ENCODE peak calls at places on chromosome 4, in six cellular contexts. One of them, this sample, is unnamed.
A peak's percentile ranks its signal among the peaks of the same experiment; 100 is the strongest.

GRCh38 chr4:170420255-170420693 is 330.5 kb upstream of the AADAT start:
- DNase-seq in NCI-H1436: no peak
- DNase-seq in T-cell: no peak
- DNase-seq in endothelial cell: no peak
- DNase-seq in T-helper 9 cell: no peak
- DNase-seq in stimulated activated CD4-positive, alpha-beta T cell treated with anti-CD3 and anti-CD28 coated beads, Interleukin-4, amount 100 ng/mL, for 1 hour: no peak
- DNase-seq in this sample: no peak

GRCh38 chr4:154559141-154559841 is 3.5 kb upstream of the FGB start:
- DNase-seq in endothelial cell: peak; percentile 43
- DNase-seq in stimulated activated CD4-positive, alpha-beta T cell treated with anti-CD3 and anti-CD28 coated beads, Interleukin-4, amount 100 ng/mL, for 1 hour: no peak
- DNase-seq in T-cell: no peak
- DNase-seq in T-helper 9 cell: no peak
- DNase-seq in NCI-H1436: peak; percentile 9
- DNase-seq in this sample: no peak

GRCh38 chr4:63729519-63729918 is 679.7 kb downstream of the TECRL start:
- DNase-seq in endothelial cell: no peak
- DNase-seq in NCI-H1436: no peak
- DNase-seq in stimulated activated CD4-positive, alpha-beta T cell treated with anti-CD3 and anti-CD28 coated beads, Interleukin-4, amount 100 ng/mL, for 1 hour: no peak
- DNase-seq in T-cell: no peak
- DNase-seq in T-helper 9 cell: no peak
- DNase-seq in this sample: no peak

GRCh38 chr4:87864321-87864720 is 31.6 kb downstream of the MEPE start:
- DNase-seq in NCI-H1436: no peak
- DNase-seq in T-cell: no peak
- DNase-seq in stimulated activated CD4-positive, alpha-beta T cell treated with anti-CD3 and anti-CD28 coated beads, Interleukin-4, amount 100 ng/mL, for 1 hour: no peak
- DNase-seq in endothelial cell: no peak
- DNase-seq in T-helper 9 cell: no peak
- DNase-seq in this sample: no peak

GRCh38 chr4:106676173-106676921 is 307.8 kb upstream of the GIMD1 start:
- DNase-seq in T-helper 9 cell: no peak
- DNase-seq in NCI-H1436: no peak
- DNase-seq in endothelial cell: no peak
- DNase-seq in stimulated activated CD4-positive, alpha-beta T cell treated with anti-CD3 and anti-CD28 coated beads, Interleukin-4, amount 100 ng/mL, for 1 hour: no peak
- DNase-seq in T-cell: no peak
- DNase-seq in this sample: no peak

GRCh38 chr4:165537028-165537648 is 158.3 kb downstream of the CPE start:
- DNase-seq in endothelial cell: peak; percentile 18
- DNase-seq in NCI-H1436: peak; percentile 52
- DNase-seq in T-cell: no peak
- DNase-seq in stimulated activated CD4-positive, alpha-beta T cell treated with anti-CD3 and anti-CD28 coated beads, Interleukin-4, amount 100 ng/mL, for 1 hour: no peak
- DNase-seq in T-helper 9 cell: no peak
- DNase-seq in this sample: no peak

GRCh38 chr4:75950416-75950815 is 9.6 kb upstream of the NAAA start:
- DNase-seq in NCI-H1436: no peak
- DNase-seq in stimulated activated CD4-positive, alpha-beta T cell treated with anti-CD3 and anti-CD28 coated beads, Interleukin-4, amount 100 ng/mL, for 1 hour: no peak
- DNase-seq in T-cell: no peak
- DNase-seq in T-helper 9 cell: no peak
- DNase-seq in endothelial cell: no peak
- DNase-seq in this sample: no peak

GRCh38 chr4:109675843-109676242 is 27.4 kb downstream of the CASP6 start:
- DNase-seq in endothelial cell: no peak
- DNase-seq in stimulated activated CD4-positive, alpha-beta T cell treated with anti-CD3 and anti-CD28 coated beads, Interleukin-4, amount 100 ng/mL, for 1 hour: no peak
- DNase-seq in NCI-H1436: no peak
- DNase-seq in T-cell: no peak
- DNase-seq in T-helper 9 cell: no peak
- DNase-seq in this sample: no peak

GRCh38 chr4:139745111-139745639 is 79.6 kb downstream of the MGST2 start:
- DNase-seq in T-cell: no peak
- DNase-seq in T-helper 9 cell: no peak
- DNase-seq in stimulated activated CD4-positive, alpha-beta T cell treated with anti-CD3 and anti-CD28 coated beads, Interleukin-4, amount 100 ng/mL, for 1 hour: no peak
- DNase-seq in endothelial cell: no peak
- DNase-seq in NCI-H1436: no peak
- DNase-seq in this sample: no peak

GRCh38 chr4:72325215-72325614 is 243.8 kb downstream of the ADAMTS3 start:
- DNase-seq in T-cell: no peak
- DNase-seq in NCI-H1436: no peak
- DNase-seq in T-helper 9 cell: no peak
- DNase-seq in stimulated activated CD4-positive, alpha-beta T cell treated with anti-CD3 and anti-CD28 coated beads, Interleukin-4, amount 100 ng/mL, for 1 hour: no peak
- DNase-seq in endothelial cell: no peak
- DNase-seq in this sample: no peak

GRCh38 chr4:51858605-51859211 is 15.8 kb downstream of the DCUN1D4 start:
- DNase-seq in stimulated activated CD4-positive, alpha-beta T cell treated with anti-CD3 and anti-CD28 coated beads, Interleukin-4, amount 100 ng/mL, for 1 hour: no peak
- DNase-seq in T-helper 9 cell: no peak
- DNase-seq in T-cell: no peak
- DNase-seq in endothelial cell: no peak
- DNase-seq in NCI-H1436: no peak
- DNase-seq in this sample: no peak

GRCh38 chr4:113996599-113997177 is 17.2 kb upstream of the ARSJ start:
- DNase-seq in endothelial cell: no peak
- DNase-seq in T-helper 9 cell: no peak
- DNase-seq in T-cell: no peak
- DNase-seq in stimulated activated CD4-positive, alpha-beta T cell treated with anti-CD3 and anti-CD28 coated beads, Interleukin-4, amount 100 ng/mL, for 1 hour: no peak
- DNase-seq in NCI-H1436: no peak
- DNase-seq in this sample: no peak

GRCh38 chr4:102783006-102783405 is 22.2 kb upstream of the MANBA start:
- DNase-seq in T-cell: no peak
- DNase-seq in endothelial cell: no peak
- DNase-seq in stimulated activated CD4-positive, alpha-beta T cell treated with anti-CD3 and anti-CD28 coated beads, Interleukin-4, amount 100 ng/mL, for 1 hour: no peak
- DNase-seq in T-helper 9 cell: no peak
- DNase-seq in NCI-H1436: no peak
- DNase-seq in this sample: no peak

GRCh38 chr4:180189639-180190038 is 2053.6 kb upstream of the TENM3 start:
- DNase-seq in stimulated activated CD4-positive, alpha-beta T cell treated with anti-CD3 and anti-CD28 coated beads, Interleukin-4, amount 100 ng/mL, for 1 hour: no peak
- DNase-seq in endothelial cell: no peak
- DNase-seq in NCI-H1436: no peak
- DNase-seq in T-helper 9 cell: no peak
- DNase-seq in T-cell: no peak
- DNase-seq in this sample: no peak

GRCh38 chr4:102008711-102009110 is 218.2 kb downstream of the BANK1 start:
- DNase-seq in T-cell: no peak
- DNase-seq in T-helper 9 cell: no peak
- DNase-seq in endothelial cell: no peak
- DNase-seq in NCI-H1436: no peak
- DNase-seq in stimulated activated CD4-positive, alpha-beta T cell treated with anti-CD3 and anti-CD28 coated beads, Interleukin-4, amount 100 ng/mL, for 1 hour: no peak
- DNase-seq in this sample: no peak

GRCh38 chr4:66331761-66332160 is 661.5 kb upstream of the EPHA5 start:
- DNase-seq in NCI-H1436: no peak
- DNase-seq in T-helper 9 cell: no peak
- DNase-seq in stimulated activated CD4-positive, alpha-beta T cell treated with anti-CD3 and anti-CD28 coated beads, Interleukin-4, amount 100 ng/mL, for 1 hour: no peak
- DNase-seq in T-cell: no peak
- DNase-seq in endothelial cell: no peak
- DNase-seq in this sample: no peak

GRCh38 chr4:4775493-4776004 is 83.9 kb upstream of the MSX1 start:
- DNase-seq in NCI-H1436: no peak
- DNase-seq in T-cell: no peak
- DNase-seq in stimulated activated CD4-positive, alpha-beta T cell treated with anti-CD3 and anti-CD28 coated beads, Interleukin-4, amount 100 ng/mL, for 1 hour: no peak
- DNase-seq in endothelial cell: no peak
- DNase-seq in T-helper 9 cell: no peak
- DNase-seq in this sample: no peak

GRCh38 chr4:183097251-183098079 is 1.6 kb upstream of the WWC2 start:
- DNase-seq in stimulated activated CD4-positive, alpha-beta T cell treated with anti-CD3 and anti-CD28 coated beads, Interleukin-4, amount 100 ng/mL, for 1 hour: peak; percentile 3
- DNase-seq in T-helper 9 cell: peak; percentile 6
- DNase-seq in T-cell: no peak
- DNase-seq in endothelial cell: peak; percentile 20
- DNase-seq in NCI-H1436: no peak
- DNase-seq in this sample: no peak

GRCh38 chr4:168637872-168638756 is 141.3 kb downstream of the PALLD start:
- DNase-seq in stimulated activated CD4-positive, alpha-beta T cell treated with anti-CD3 and anti-CD28 coated beads, Interleukin-4, amount 100 ng/mL, for 1 hour: no peak
- DNase-seq in endothelial cell: no peak
- DNase-seq in NCI-H1436: no peak
- DNase-seq in T-helper 9 cell: no peak
- DNase-seq in T-cell: no peak
- DNase-seq in this sample: no peak

GRCh38 chr4:88737304-88738015 is 39.8 kb upstream of the NAP1L5 start:
- DNase-seq in T-helper 9 cell: no peak
- DNase-seq in T-cell: peak; percentile 19
- DNase-seq in NCI-H1436: no peak
- DNase-seq in endothelial cell: no peak
- DNase-seq in stimulated activated CD4-positive, alpha-beta T cell treated with anti-CD3 and anti-CD28 coated beads, Interleukin-4, amount 100 ng/mL, for 1 hour: peak; percentile 7
- DNase-seq in this sample: no peak

GRCh38 chr4:139704915-139705485 is 39.4 kb downstream of the MGST2 start:
- DNase-seq in T-helper 9 cell: no peak
- DNase-seq in NCI-H1436: no peak
- DNase-seq in stimulated activated CD4-positive, alpha-beta T cell treated with anti-CD3 and anti-CD28 coated beads, Interleukin-4, amount 100 ng/mL, for 1 hour: no peak
- DNase-seq in endothelial cell: no peak
- DNase-seq in T-cell: no peak
- DNase-seq in this sample: no peak

GRCh38 chr4:127782275-127783025 is at the start of gene HSPA4L:
- DNase-seq in stimulated activated CD4-positive, alpha-beta T cell treated with anti-CD3 and anti-CD28 coated beads, Interleukin-4, amount 100 ng/mL, for 1 hour: peak; percentile 18
- DNase-seq in NCI-H1436: peak; percentile 59
- DNase-seq in T-helper 9 cell: no peak
- DNase-seq in T-cell: no peak
- DNase-seq in endothelial cell: peak; percentile 28
- DNase-seq in this sample: peak; percentile 35

GRCh38 chr4:181564616-181565015 is 678.6 kb upstream of the TENM3 start:
- DNase-seq in endothelial cell: no peak
- DNase-seq in stimulated activated CD4-positive, alpha-beta T cell treated with anti-CD3 and anti-CD28 coated beads, Interleukin-4, amount 100 ng/mL, for 1 hour: no peak
- DNase-seq in NCI-H1436: no peak
- DNase-seq in T-cell: no peak
- DNase-seq in T-helper 9 cell: no peak
- DNase-seq in this sample: no peak

This sample was measured in hypothalamus.